ENCODE peak calls at places on chromosomes 7 and 10, in four cellular contexts. One of them, this sample, is unnamed.

GRCh38 chr7:30770936-30771858 is at the start of gene MINDY4:
- DNase-seq in IMR-90: peak
- DNase-seq in upper lobe of right lung: peak
- DNase-seq in iPS DF 6.9: peak
- DNase-seq in this sample: no peak

GRCh38 chr7:15720849-15721471 is 34.5 kb upstream of the MEOX2 start:
- DNase-seq in upper lobe of right lung: no peak
- DNase-seq in iPS DF 6.9: no peak
- DNase-seq in IMR-90: peak
- DNase-seq in this sample: no peak

GRCh38 chr7:98395481-98395880 is 5.4 kb downstream of the BAIAP2L1 start:
- DNase-seq in iPS DF 6.9: no peak
- DNase-seq in IMR-90: no peak
- DNase-seq in upper lobe of right lung: no peak
- DNase-seq in this sample: no peak

GRCh38 chr7:50595538-50596102 is 30.4 kb upstream of the DDC start:
- DNase-seq in upper lobe of right lung: no peak
- DNase-seq in IMR-90: peak
- DNase-seq in iPS DF 6.9: no peak
- DNase-seq in this sample: no peak

GRCh38 chr10:50508315-50509051 is 115.3 kb downstream of the SGMS1 start:
- DNase-seq in iPS DF 6.9: no peak
- DNase-seq in IMR-90: no peak
- DNase-seq in upper lobe of right lung: no peak
- DNase-seq in this sample: no peak

GRCh38 chr10:89301231-89301630 is 615 bp upstream of the IFIT2 start:
- DNase-seq in iPS DF 6.9: no peak
- DNase-seq in upper lobe of right lung: no peak
- DNase-seq in IMR-90: peak
- DNase-seq in this sample: no peak

GRCh38 chr10:119359025-119359424 is 151.7 kb downstream of the GRK5 start:
- DNase-seq in upper lobe of right lung: peak
- DNase-seq in IMR-90: no peak
- DNase-seq in iPS DF 6.9: no peak
- DNase-seq in this sample: no peak

GRCh38 chr10:102016416-102016815 is 39.6 kb downstream of the ARMH3 start:
- DNase-seq in upper lobe of right lung: no peak
- DNase-seq in iPS DF 6.9: no peak
- DNase-seq in IMR-90: no peak
- DNase-seq in this sample: no peak

GRCh38 chr7:120645976-120646375 is 212.0 kb downstream of the TSPAN12 start:
- DNase-seq in IMR-90: no peak
- DNase-seq in iPS DF 6.9: no peak
- DNase-seq in upper lobe of right lung: no peak
- DNase-seq in this sample: no peak

DNA sequence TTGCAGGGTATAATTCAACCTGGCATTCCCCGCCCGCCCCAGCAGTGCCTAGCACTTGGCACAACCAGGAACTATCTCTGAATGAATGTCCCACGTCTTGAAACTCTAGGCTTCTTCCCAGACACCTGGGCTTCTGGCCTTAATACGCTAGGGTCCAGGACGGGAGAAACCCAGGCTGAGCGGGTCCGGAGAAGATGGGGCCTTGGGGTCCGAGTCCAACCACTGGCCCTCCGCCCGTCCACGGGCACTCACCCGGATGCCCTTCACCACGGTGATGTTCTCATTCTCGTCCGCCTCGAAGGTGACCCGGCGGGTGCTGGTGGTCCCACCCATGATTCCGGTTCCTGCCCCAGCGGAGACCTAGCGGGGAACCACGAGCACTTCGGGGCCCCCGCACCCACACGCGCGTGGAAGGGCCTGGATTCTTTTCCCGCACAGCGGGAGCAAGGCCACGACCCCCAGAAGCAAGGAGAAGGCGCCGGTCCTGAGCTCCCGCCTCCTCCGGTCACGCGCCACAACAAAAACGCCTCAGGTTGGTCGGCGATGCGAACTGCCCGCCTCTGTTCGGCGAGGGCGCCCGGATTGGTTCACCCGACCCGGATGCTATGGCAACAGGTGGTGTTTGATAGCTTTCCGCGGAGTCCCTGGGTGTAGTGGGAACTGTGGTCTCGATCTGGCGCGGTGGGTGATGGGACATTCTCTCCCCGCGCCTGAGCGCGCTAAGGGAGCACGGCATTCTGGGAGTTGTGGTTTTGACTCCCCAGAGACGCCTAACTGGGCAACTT is at the start of gene CHCHD3:
- DNase-seq in IMR-90: peak
- DNase-seq in iPS DF 6.9: peak
- DNase-seq in upper lobe of right lung: peak
- DNase-seq in this sample: peak
- H3K27ac ChIP-seq in IMR-90: peak
- H3K27ac ChIP-seq in iPS DF 6.9: no peak
- H3K27ac ChIP-seq in upper lobe of right lung: peak
- H3K27ac ChIP-seq in this sample: peak

DNA sequence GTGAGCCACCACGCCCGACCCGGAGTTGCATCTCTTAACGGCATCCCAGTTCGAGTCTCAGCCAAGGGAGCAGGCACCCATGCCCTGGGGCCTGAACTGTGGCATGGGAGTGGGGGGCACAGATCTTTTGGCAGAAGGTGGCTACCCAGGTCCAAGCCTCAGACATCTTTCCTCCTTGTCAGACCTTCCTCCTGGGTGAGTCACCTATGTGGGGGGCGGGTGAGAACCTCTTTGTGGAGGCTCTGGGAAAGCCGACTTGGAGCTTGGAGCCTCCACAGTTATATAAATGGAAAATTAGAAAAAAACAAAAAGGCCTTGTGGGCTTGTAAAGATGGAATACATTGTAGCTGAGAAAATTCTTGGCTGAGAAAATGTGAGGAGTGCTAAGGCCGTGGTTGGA is 292.6 kb downstream of the CCDC3 start:
- DNase-seq in upper lobe of right lung: no peak
- DNase-seq in iPS DF 6.9: no peak
- DNase-seq in IMR-90: peak
- DNase-seq in this sample: no peak
- H3K27ac ChIP-seq in upper lobe of right lung: no peak
- H3K27ac ChIP-seq in iPS DF 6.9: no peak
- H3K27ac ChIP-seq in IMR-90: peak
- H3K27ac ChIP-seq in this sample: peak

GRCh38 chr7:79786187-79786586 is 332.7 kb upstream of the MAGI2 start:
- DNase-seq in upper lobe of right lung: no peak
- DNase-seq in IMR-90: peak
- DNase-seq in iPS DF 6.9: no peak
- DNase-seq in this sample: no peak
- H3K27ac ChIP-seq in upper lobe of right lung: no peak
- H3K27ac ChIP-seq in IMR-90: no peak
- H3K27ac ChIP-seq in iPS DF 6.9: no peak
- H3K27ac ChIP-seq in this sample: no peak

GRCh38 chr7:154579711-154580110 is 423.2 kb downstream of the PAXIP1 start:
- DNase-seq in iPS DF 6.9: no peak
- DNase-seq in IMR-90: no peak
- DNase-seq in upper lobe of right lung: no peak
- DNase-seq in this sample: no peak

GRCh38 chr7:154583454-154583853 is 419.5 kb downstream of the PAXIP1 start:
- DNase-seq in upper lobe of right lung: no peak
- DNase-seq in IMR-90: no peak
- DNase-seq in iPS DF 6.9: no peak
- DNase-seq in this sample: no peak

GRCh38 chr7:154581251-154581890 is 421.6 kb downstream of the PAXIP1 start:
- DNase-seq in iPS DF 6.9: no peak
- DNase-seq in upper lobe of right lung: no peak
- DNase-seq in IMR-90: no peak
- DNase-seq in this sample: no peak

GRCh38 chr7:154587812-154588211 is 415.1 kb downstream of the PAXIP1 start:
- DNase-seq in IMR-90: no peak
- DNase-seq in upper lobe of right lung: no peak
- DNase-seq in iPS DF 6.9: no peak
- DNase-seq in this sample: no peak

GRCh38 chr7:154584352-154585252 is 418.3 kb downstream of the PAXIP1 start:
- DNase-seq in iPS DF 6.9: no peak
- DNase-seq in IMR-90: no peak
- DNase-seq in upper lobe of right lung: no peak
- DNase-seq in this sample: no peak
- H3K27ac ChIP-seq in iPS DF 6.9: no peak
- H3K27ac ChIP-seq in IMR-90: no peak
- H3K27ac ChIP-seq in upper lobe of right lung: no peak
- H3K27ac ChIP-seq in this sample: no peak

DNA sequence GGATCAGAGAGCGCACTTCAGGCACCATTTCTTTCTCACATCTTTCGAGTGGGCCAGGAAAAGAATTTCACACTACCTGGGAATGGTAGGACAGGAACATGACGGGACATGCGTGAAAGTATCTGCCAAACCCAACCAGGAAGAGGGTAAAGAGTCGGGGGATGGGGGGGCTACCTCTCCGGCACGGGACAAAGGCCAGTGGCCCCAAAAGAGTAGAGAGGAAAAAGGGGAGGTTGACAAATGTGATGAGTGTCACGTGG is 830 bp upstream of the BEND7 start:
- DNase-seq in iPS DF 6.9: no peak
- DNase-seq in upper lobe of right lung: no peak
- DNase-seq in IMR-90: no peak
- DNase-seq in this sample: no peak
- H3K27ac ChIP-seq in iPS DF 6.9: no peak
- H3K27ac ChIP-seq in upper lobe of right lung: no peak
- H3K27ac ChIP-seq in IMR-90: no peak
- H3K27ac ChIP-seq in this sample: no peak

DNA sequence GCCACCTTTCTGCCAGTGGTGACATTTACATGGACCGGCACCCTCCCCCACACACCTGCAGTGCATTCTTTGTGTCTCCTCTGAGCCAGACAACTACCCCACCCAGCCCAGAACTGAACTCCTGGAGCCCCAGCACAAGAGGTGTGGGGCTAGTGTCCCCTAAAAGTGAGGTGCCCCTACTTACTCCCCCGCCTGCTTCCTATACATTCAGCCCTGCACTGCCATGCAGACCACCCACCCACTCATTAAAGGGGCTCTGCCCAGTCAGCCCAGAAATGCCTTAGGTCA is 1.9 kb downstream of the SAP25 start:
- DNase-seq in iPS DF 6.9: no peak
- DNase-seq in upper lobe of right lung: peak
- DNase-seq in IMR-90: no peak
- DNase-seq in this sample: no peak
- H3K27ac ChIP-seq in iPS DF 6.9: no peak
- H3K27ac ChIP-seq in upper lobe of right lung: no peak
- H3K27ac ChIP-seq in IMR-90: no peak
- H3K27ac ChIP-seq in this sample: no peak

DNA sequence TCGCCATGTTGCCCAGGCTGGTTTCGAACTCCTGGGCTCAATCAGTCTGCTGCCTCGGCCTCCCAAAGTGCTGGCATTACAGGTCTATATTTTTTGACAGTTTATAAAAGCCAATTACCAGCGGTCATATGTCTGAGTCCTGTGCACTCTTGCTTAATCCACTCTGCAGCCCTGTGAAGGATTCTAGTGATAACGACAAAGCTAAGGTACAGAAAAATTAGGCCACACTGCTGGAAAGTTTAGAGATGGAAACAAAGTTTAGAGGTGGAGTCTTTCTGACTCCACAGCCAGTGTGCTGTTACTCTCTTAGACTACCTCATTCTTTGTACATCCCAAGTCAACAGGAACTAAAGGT is 707 bp downstream of the PTER start:
- DNase-seq in upper lobe of right lung: no peak
- DNase-seq in iPS DF 6.9: no peak
- DNase-seq in IMR-90: no peak
- DNase-seq in this sample: no peak
- H3K27ac ChIP-seq in upper lobe of right lung: peak
- H3K27ac ChIP-seq in iPS DF 6.9: no peak
- H3K27ac ChIP-seq in IMR-90: no peak
- H3K27ac ChIP-seq in this sample: peak

GRCh38 chr10:78640981-78641646 is 427.7 kb upstream of the ZMIZ1 start:
- DNase-seq in iPS DF 6.9: no peak
- DNase-seq in IMR-90: no peak
- DNase-seq in upper lobe of right lung: no peak
- DNase-seq in this sample: no peak
- H3K27ac ChIP-seq in iPS DF 6.9: no peak
- H3K27ac ChIP-seq in IMR-90: no peak
- H3K27ac ChIP-seq in upper lobe of right lung: no peak
- H3K27ac ChIP-seq in this sample: no peak

This sample was measured in epithelial cell of prostate.